ENCODE peak calls at places on chromosomes 4 and X, in four cellular contexts. B, W, E and U are unnamed samples.
A peak's percentile ranks its signal among the peaks of the same experiment; 100 is the strongest.

GRCh38 chr4:161952382-161952781 is 211.4 kb downstream of the FSTL5 start:
- DNase-seq in B (no peak), W (no peak), E (no peak), U (no peak)

GRCh38 chr4:15729910-15730533 is 27.2 kb downstream of the BST1 start:
- DNase-seq in B (peak; percentile 25), W (peak; percentile 7), E (peak; percentile 49), U (peak; percentile 7)

GRCh38 chr4:77092832-77093800 is 17.3 kb upstream of the CCNI start:
- DNase-seq in B (no peak), W (no peak), E (peak; percentile 56), U (no peak)

GRCh38 chr4:2408401-2408958 is 10.0 kb downstream of the ZFYVE28 start:
- DNase-seq in B (no peak), W (no peak), E (no peak), U (no peak)

GRCh38 chrX:129787336-129788055 is 7.7 kb downstream of the SASH3 start:
- DNase-seq in B (no peak), W (no peak), E (no peak), U (no peak)

GRCh38 chr4:176837176-176837915 is 44.6 kb upstream of the VEGFC start:
- DNase-seq in B (no peak), W (no peak), E (no peak), U (no peak)

GRCh38 chrX:8139713-8140112 is 31.4 kb downstream of the VCX2 start:
- DNase-seq in B (no peak), W (no peak), E (no peak), U (no peak)

GRCh38 chr4:33948921-33949320 is 2295.4 kb downstream of the ARAP2 start:
- DNase-seq in B (no peak), W (no peak), E (no peak), U (no peak)

GRCh38 chr4:84218002-84218401 is 281.1 kb downstream of the NKX6-1 start:
- DNase-seq in B (no peak), W (no peak), E (no peak), U (no peak)

GRCh38 chrX:1435241-1435900 is 17.3 kb downstream of the ASMTL start:
- DNase-seq in B (no peak), W (no peak), E (no peak), U (no peak)

GRCh38 chr4:2830632-2831610 is 12.7 kb upstream of the ADD1 start:
- DNase-seq in B (no peak), W (no peak), E (no peak), U (peak; percentile 1)

GRCh38 chr4:38902695-38903094 is 35.1 kb downstream of the FAM114A1 start:
- DNase-seq in B (no peak), W (no peak), E (no peak), U (no peak)

GRCh38 chrX:110420771-110421498 is 62.3 kb downstream of the RTL9 start:
- DNase-seq in B (no peak), W (no peak), E (peak; percentile 31), U (no peak)

GRCh38 chr4:54274264-54274663 is 45.2 kb downstream of the PDGFRA start:
- DNase-seq in B (no peak), W (no peak), E (no peak), U (no peak)

GRCh38 chr4:25981749-25982148 is 67.7 kb downstream of the SMIM20 start:
- DNase-seq in B (no peak), W (no peak), E (no peak), U (no peak)

GRCh38 chr4:173642509-173642908 is 112.5 kb upstream of the HAND2 start:
- DNase-seq in B (no peak), W (no peak), E (no peak), U (no peak)

GRCh38 chr4:152094851-152095700 is 334.3 kb upstream of the GATB start:
- DNase-seq in B (no peak), W (no peak), E (peak; percentile 68), U (no peak)

GRCh38 chrX:153645921-153646481 is 1.0 kb upstream of the DUSP9 start:
- DNase-seq in B (no peak), W (no peak), E (no peak), U (no peak)

GRCh38 chr4:166546009-166546408 is 673.0 kb downstream of the TLL1 start:
- DNase-seq in B (no peak), W (no peak), E (no peak), U (no peak)

GRCh38 chr4:108053281-108053701 is 63.6 kb downstream of the HADH start:
- DNase-seq in B (no peak), W (no peak), E (no peak), U (no peak)

GRCh38 chrX:93932471-93933220 is 258.6 kb downstream of the FAM133A start:
- DNase-seq in B (no peak), W (no peak), E (no peak), U (no peak)

GRCh38 chr4:107255596-107255995 is 219.5 kb upstream of the DKK2 start:
- DNase-seq in B (no peak), W (no peak), E (peak; percentile 33), U (no peak)

GRCh38 chrX:154731881-154732280 is 19.0 kb downstream of the GAB3 start:
- DNase-seq in B (no peak), W (no peak), E (no peak), U (no peak)

GRCh38 chrX:69031181-69031580 is 134.1 kb downstream of the PJA1 start:
- DNase-seq in B (no peak), W (no peak), E (no peak), U (no peak)

GRCh38 chr4:105527081-105527480 is 25.3 kb upstream of the ARHGEF38 start:
- DNase-seq in B (no peak), W (no peak), E (no peak), U (no peak)

GRCh38 chr4:85824166-85824945 is 349.4 kb downstream of the ARHGAP24 start:
- DNase-seq in B (no peak), W (no peak), E (no peak), U (no peak)

GRCh38 chrX:32520789-32521188 is 690.6 kb downstream of the DMD start:
- DNase-seq in B (no peak), W (no peak), E (no peak), U (no peak)

GRCh38 chr4:168651374-168651773 is 154.5 kb downstream of the PALLD start:
- DNase-seq in B (no peak), W (no peak), E (no peak), U (no peak)

GRCh38 chr4:122876456-122876855 is 45.9 kb downstream of the NUDT6 start:
- DNase-seq in B (no peak), W (no peak), E (peak; percentile 41), U (no peak)

GRCh38 chrX:10049246-10049645 is 82.1 kb downstream of the CLDN34 start:
- DNase-seq in B (no peak), W (no peak), E (no peak), U (no peak)

GRCh38 chrX:10938371-10938982 is 172.7 kb upstream of the HCCS start:
- DNase-seq in B (no peak), W (no peak), E (no peak), U (no peak)

GRCh38 chr4:52925531-52925968 is 63.4 kb downstream of the RASL11B start:
- DNase-seq in B (no peak), W (no peak), E (peak; percentile 32), U (no peak)

GRCh38 chr4:110586137-110586850 is 36.6 kb downstream of the PITX2 start:
- DNase-seq in B (no peak), W (no peak), E (peak; percentile 59), U (no peak)

GRCh38 chr4:188031751-188032150 is 36.2 kb downstream of the ZFP42 start:
- DNase-seq in B (no peak), W (no peak), E (no peak), U (no peak)

GRCh38 chrX:126064901-126065541 is 101.1 kb downstream of the DCAF12L2 start:
- DNase-seq in B (no peak), W (no peak), E (no peak), U (no peak)

GRCh38 chr4:7861440-7861881 is 78.2 kb downstream of the AFAP1 start:
- DNase-seq in B (no peak), W (no peak), E (peak; percentile 98), U (no peak)

GRCh38 chr4:77599378-77599777 is 6.2 kb upstream of the CXCL13 start:
- DNase-seq in B (no peak), W (no peak), E (peak; percentile 42), U (no peak)

GRCh38 chrX:111779582-111779981 is 96.4 kb upstream of the TRPC5OS start:
- DNase-seq in B (no peak), W (no peak), E (no peak), U (no peak)

GRCh38 chr4:81482344-81482743 is 10.6 kb upstream of the RASGEF1B start:
- DNase-seq in B (no peak), W (no peak), E (no peak), U (no peak)